ENCODE peak calls at places on chromosomes 16 and 17, in four cellular contexts. N is neural progenitor cell; C is CD8-positive, alpha-beta T cell; F is GM23338. G is an unnamed sample. For H3K27me3, the result is how much of the 10 kb centered on the place peaks cover.

GRCh38 chr16:24729967-24730815 is 740 bp downstream of the TNRC6A start:
- DNase-seq in N (peak), C (peak), F (peak), G (peak)

GRCh38 chr17:7393613-7394451 is 493 bp downstream of the PLSCR3 start:
- DNase-seq in N (peak), C (peak), F (peak), G (peak)

GRCh38 chr17:6346387-6346786 is 88.5 kb downstream of the AIPL1 start:
- DNase-seq in N (no peak), C (no peak), F (no peak), G (no peak)

GRCh38 chr17:49031965-49032928 is 35.1 kb downstream of the IGF2BP1 start:
- DNase-seq in N (peak), C (peak), F (peak), G (peak)

GRCh38 chr16:69366431-69366830 is 14.8 kb upstream of the TMED6 start:
- DNase-seq in N (no peak), C (no peak), F (no peak), G (no peak)

GRCh38 chr17:8443756-8444155 is 8.1 kb downstream of the NDEL1 start:
- DNase-seq in N (no peak), C (no peak), F (no peak), G (no peak)

GRCh38 chr17:79864147-79864546 is 24.9 kb upstream of the CBX4 start:
- DNase-seq in N (no peak), C (no peak), F (no peak), G (no peak)

GRCh38 chr16:69906838-69907301 is 44.3 kb upstream of the CLEC18A start:
- DNase-seq in N (no peak), C (no peak), F (no peak), G (no peak)

GRCh38 chr16:4525634-4526277 is 12.8 kb downstream of the CDIP1 start:
- DNase-seq in N (no peak), C (no peak), F (no peak), G (no peak)

GRCh38 chr17:58311429-58311894 is 17.1 kb downstream of the TSPOAP1 start:
- DNase-seq in N (no peak), C (no peak), F (no peak), G (no peak)

GRCh38 chr16:3171855-3172593 is 16.0 kb upstream of the OR1F1 start:
- DNase-seq in N (peak), C (no peak), F (peak), G (peak)

GRCh38 chr17:77927777-77928518 is 30.6 kb upstream of the TNRC6C start:
- DNase-seq in N (no peak), C (no peak), F (no peak), G (no peak)

GRCh38 chr16:20911361-20911760 is 10.8 kb downstream of the LYRM1 start:
- DNase-seq in N (no peak), C (no peak), F (no peak), G (no peak)

GRCh38 chr17:68580236-68580903 is 20.8 kb downstream of the FAM20A start:
- DNase-seq in N (no peak), C (no peak), F (no peak), G (no peak)

GRCh38 chr17:62109378-62109902 is 44.4 kb upstream of the MED13 start:
- DNase-seq in N (peak), C (peak), F (peak), G (peak)

GRCh38 chr17:47789611-47790520 is 31.7 kb downstream of the OSBPL7 start:
- DNase-seq in N (peak), C (peak), F (peak), G (peak)

GRCh38 chr17:82698065-82698973 is at the start of gene RAB40B:
- DNase-seq in N (peak), C (peak), F (peak), G (peak)

GRCh38 chr16:58481931-58482330 is 18.0 kb upstream of the NDRG4 start:
- DNase-seq in N (no peak), C (no peak), F (no peak), G (no peak)

GRCh38 chr17:57935833-57936807 is 19.1 kb downstream of the CUEDC1 start:
- DNase-seq in N (peak), C (no peak), F (peak), G (no peak)

GRCh38 chr16:11067266-11067665 is 122.9 kb downstream of the CLEC16A start:
- DNase-seq in N (no peak), C (no peak), F (no peak), G (no peak)

GRCh38 chr17:65103896-65104295 is 33.3 kb upstream of the RGS9 start:
- DNase-seq in N (no peak), C (no peak), F (no peak), G (peak)

GRCh38 chr17:47694018-47694817 is at the start of gene TBKBP1:
- DNase-seq in N (peak), C (peak), F (peak), G (peak)

GRCh38 chr17:34499576-34499975 is 79.8 kb upstream of the TMEM132E start:
- DNase-seq in N (peak), C (no peak), F (peak), G (peak)

GRCh38 chr16:12405083-12405482 is 398.6 kb downstream of the CPPED1 start:
- DNase-seq in N (no peak), C (no peak), F (no peak), G (no peak)

GRCh38 chr17:55710410-55710809 is 12.3 kb downstream of the TMEM100 start:
- DNase-seq in N (no peak), C (no peak), F (no peak), G (peak)

GRCh38 chr17:8649157-8650118 is 18.9 kb upstream of the MYH10 start:
- DNase-seq in N (no peak), C (no peak), F (no peak), G (no peak)

GRCh38 chr17:58195518-58196123 is 3.1 kb downstream of the EPX start:
- DNase-seq in N (no peak), C (no peak), F (no peak), G (no peak)

GRCh38 chr16:70575376-70575775 is 51.8 kb downstream of the SF3B3 start:
- DNase-seq in N (no peak), C (no peak), F (peak), G (no peak)

GRCh38 chr16:26599786-26600107 is 467.0 kb upstream of the C16orf82 start:
- DNase-seq in N (no peak), C (no peak), F (no peak), G (no peak)

GRCh38 chr16:3938843-3939624 is 58.5 kb upstream of the CREBBP start:
- DNase-seq in N (peak), C (peak), F (peak), G (peak)

GRCh38 chr16:68265078-68265925 is 976 bp downstream of the SLC7A6 start:
- DNase-seq in N (peak), C (peak), F (peak), G (peak)

GRCh38 chr16:11242658-11243057 is 13.3 kb downstream of the SOCS1 start:
- DNase-seq in N (no peak), C (no peak), F (no peak), G (no peak)

GRCh38 chr16:81830845-81831600 is 51.9 kb downstream of the PLCG2 start:
- DNase-seq in N (no peak), C (no peak), F (no peak), G (no peak)

GRCh38 chr17:512926-513325 is 160.3 kb upstream of the RPH3AL start:
- DNase-seq in N (no peak), C (no peak), F (no peak), G (peak)

GRCh38 chr17:246226-246625 is 64.8 kb upstream of the DOC2B start:
- DNase-seq in N (no peak), C (no peak), F (no peak), G (no peak)

GRCh38 chr17:51516924-51517323 is 256.6 kb downstream of the UTP18 start:
- DNase-seq in N (no peak), C (no peak), F (no peak), G (no peak)

GRCh38 chr16:75471723-75472634 is 7.5 kb upstream of the TMEM170A start:
- DNase-seq in N (peak), C (peak), F (peak), G (peak)

GRCh38 chr17:8289103-8289397 is 580 bp downstream of the RANGRF start:
- DNase-seq in N (peak), C (peak), F (peak), G (peak)

DNA sequence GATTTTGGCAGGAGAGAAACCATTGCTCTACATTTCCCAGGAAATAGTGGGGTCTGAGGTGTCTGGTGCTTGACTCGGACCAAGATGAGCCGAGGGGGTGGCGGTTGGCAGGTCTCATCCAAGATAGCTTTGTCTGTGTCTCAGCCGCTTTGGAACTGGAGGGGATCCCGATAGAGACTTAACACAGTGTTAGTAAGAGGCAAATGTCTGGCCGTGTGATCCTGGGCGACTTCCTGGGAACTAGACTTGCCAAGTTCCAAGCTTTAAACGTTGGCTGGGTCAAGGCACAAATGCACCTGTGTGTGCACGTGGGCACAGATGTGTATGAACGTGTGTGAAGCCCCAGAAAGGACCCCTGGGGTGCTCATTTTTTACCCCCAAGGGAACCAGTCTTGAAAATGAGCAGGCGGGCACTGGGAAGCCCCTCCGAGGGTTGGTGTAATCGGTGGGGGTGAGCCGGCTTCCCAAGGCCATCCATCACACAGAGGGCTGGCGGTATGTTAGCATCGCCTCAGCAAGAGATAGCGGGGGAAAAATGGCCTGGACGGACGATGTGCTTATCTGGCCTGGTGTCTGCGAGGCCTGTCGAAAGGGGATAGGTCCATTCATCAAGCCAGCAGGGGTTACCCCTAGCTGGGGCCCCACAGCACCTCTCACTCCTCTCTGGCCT is 188.7 kb downstream of the IRF8 start:
- DNase-seq in N (no peak), C (no peak), F (no peak), G (no peak)
- H3K27me3 ChIP-seq in N (under half), C (under half), F (under half), G (under half)

GRCh38 chr17:63185420-63185819 is 219.4 kb downstream of the TANC2 start:
- DNase-seq in N (no peak), C (no peak), F (no peak), G (no peak)
- TF ChIP-seq CTCF in N (no peak), C (no peak), F (no peak), G (no peak)

GRCh38 chr16:66553223-66553622 is 847 bp downstream of the CKLF start:
- DNase-seq in N (no peak), C (no peak), F (no peak), G (no peak)

GRCh38 chr16:66554492-66554891 is 2.1 kb downstream of the CKLF start:
- DNase-seq in N (no peak), C (no peak), F (no peak), G (no peak)

GRCh38 chr16:66552288-66553143 is at the start of gene CKLF:
- DNase-seq in N (peak), C (peak), F (peak), G (peak)

GRCh38 chr16:66551788-66552287 is 538 bp upstream of the CKLF start:
- DNase-seq in N (no peak), C (no peak), F (no peak), G (no peak)

GRCh38 chr16:66554021-66554420 is 1.6 kb downstream of the CKLF start:
- DNase-seq in N (no peak), C (no peak), F (no peak), G (no peak)
- H3K27ac ChIP-seq in N (no peak), C (no peak), F (no peak), G (no peak)

GRCh38 chr17:4533522-4534502 is 21.4 kb downstream of the MYBBP1A start:
- DNase-seq in N (peak), C (no peak), F (no peak), G (peak)

GRCh38 chr17:4532860-4533521 is 22.2 kb downstream of the MYBBP1A start:
- DNase-seq in N (no peak), C (no peak), F (no peak), G (no peak)

GRCh38 chr17:4534515-4534914 is 20.7 kb downstream of the MYBBP1A start:
- DNase-seq in N (no peak), C (no peak), F (no peak), G (no peak)

GRCh38 chr17:4530799-4531730 is 24.1 kb downstream of the MYBBP1A start:
- DNase-seq in N (no peak), C (no peak), F (peak), G (no peak)

GRCh38 chr17:4531988-4532736 is 23.0 kb downstream of the MYBBP1A start:
- DNase-seq in N (no peak), C (no peak), F (no peak), G (no peak)
- H3K27me3 ChIP-seq in N (under half), C (under half), F (under half), G (under half)

GRCh38 chr17:63828936-63829335 is 1.5 kb upstream of the FTSJ3 start:
- DNase-seq in N (no peak), C (no peak), F (no peak), G (no peak)

GRCh38 chr17:63826468-63827001 is 696 bp upstream of the PSMC5 start:
- DNase-seq in N (peak), C (no peak), F (peak), G (no peak)

GRCh38 chr17:63830278-63830677 is 2.8 kb upstream of the FTSJ3 start:
- DNase-seq in N (no peak), C (no peak), F (no peak), G (no peak)

GRCh38 chr17:63827002-63827800 is at the start of the genes FTSJ3 and PSMC5:
- DNase-seq in N (peak), C (peak), F (peak), G (peak)

GRCh38 chr17:63827801-63828221 is 348 bp upstream of the FTSJ3 start:
- DNase-seq in N (no peak), C (no peak), F (no peak), G (no peak)
- TF ChIP-seq CTCF in N (no peak), C (peak), F (no peak), G (no peak)

GRCh38 chr16:78629173-78629572 is 529.7 kb downstream of the WWOX start:
- DNase-seq in N (no peak), C (no peak), F (no peak), G (peak)
- H3K27ac ChIP-seq in N (no peak), C (no peak), F (no peak), G (no peak)

DNA sequence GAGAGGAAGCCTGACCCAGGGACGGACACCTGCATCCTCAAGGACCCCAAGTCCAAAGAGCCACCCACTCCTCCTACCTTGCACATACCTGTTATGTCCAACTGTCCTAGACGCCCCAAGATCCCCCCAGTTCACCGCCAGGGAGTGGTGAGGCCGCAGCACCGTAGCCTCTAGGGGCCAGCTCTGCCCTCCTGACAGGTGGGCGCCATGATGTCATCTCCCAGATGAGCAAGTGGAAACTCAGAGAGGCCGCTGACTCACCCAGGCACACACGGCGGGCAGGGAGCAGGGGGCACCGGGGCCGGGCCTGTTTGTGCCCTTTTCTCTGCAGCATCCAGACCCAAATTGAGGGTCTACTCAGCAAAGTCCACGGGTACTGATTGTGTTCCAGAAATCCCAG is 4.8 kb upstream of the ZNF469 start:
- DNase-seq in N (no peak), C (no peak), F (no peak), G (no peak)
- H3K27me3 ChIP-seq in N (under half), C (under half), F (under half), G (under half)

GRCh38 chr16:1781758-1782407 is 488 bp downstream of the SPSB3 start:
- DNase-seq in N (peak), C (peak), F (peak), G (peak)
- TF ChIP-seq CTCF in N (peak), C (peak), F (no peak), G (peak)